ENCODE peak calls at places on chromosomes 12 and 14, in four cellular contexts. One of them, this sample, is unnamed.
A peak's percentile ranks its signal among the peaks of the same experiment; 100 is the strongest.

GRCh38 chr12:10753066-10753465 is 29.9 kb upstream of the YBX3 start:
- DNase-seq in caudate nucleus: no peak
- DNase-seq in D341Med: no peak
- DNase-seq in Peyer's patch: no peak
- DNase-seq in this sample: no peak

GRCh38 chr12:115481141-115481540 is 796.4 kb downstream of the MED13L start:
- DNase-seq in caudate nucleus: no peak
- DNase-seq in D341Med: no peak
- DNase-seq in Peyer's patch: no peak
- DNase-seq in this sample: no peak

GRCh38 chr12:53068811-53069585 is 10.2 kb downstream of the SPRYD3 start:
- DNase-seq in caudate nucleus: no peak
- DNase-seq in D341Med: no peak
- DNase-seq in Peyer's patch: peak; percentile 36
- DNase-seq in this sample: no peak

GRCh38 chr14:67996235-67996634 is 176.7 kb downstream of the RAD51B start:
- DNase-seq in caudate nucleus: no peak
- DNase-seq in D341Med: no peak
- DNase-seq in Peyer's patch: no peak
- DNase-seq in this sample: no peak

GRCh38 chr12:116141833-116142162 is 135.7 kb downstream of the MED13L start:
- DNase-seq in caudate nucleus: no peak
- DNase-seq in D341Med: no peak
- DNase-seq in Peyer's patch: no peak
- DNase-seq in this sample: no peak

GRCh38 chr12:112686373-112686772 is 105.2 kb upstream of the RPH3A start:
- DNase-seq in caudate nucleus: no peak
- DNase-seq in D341Med: no peak
- DNase-seq in Peyer's patch: no peak
- DNase-seq in this sample: no peak

GRCh38 chr12:131983026-131983425 is 33.3 kb downstream of the EP400 start:
- DNase-seq in caudate nucleus: no peak
- DNase-seq in D341Med: no peak
- DNase-seq in Peyer's patch: peak; percentile 29
- DNase-seq in this sample: no peak

GRCh38 chr12:11718768-11719253 is 69.3 kb downstream of the ETV6 start:
- DNase-seq in caudate nucleus: no peak
- DNase-seq in D341Med: no peak
- DNase-seq in Peyer's patch: no peak
- DNase-seq in this sample: no peak

GRCh38 chr12:52125499-52125900 is 46.0 kb downstream of the SMIM41 start:
- DNase-seq in caudate nucleus: no peak
- DNase-seq in D341Med: peak; percentile 35
- DNase-seq in Peyer's patch: no peak
- DNase-seq in this sample: no peak

GRCh38 chr12:56158926-56159461 is 835 bp downstream of the MYL6 start:
- DNase-seq in caudate nucleus: no peak
- DNase-seq in D341Med: peak; percentile 58
- DNase-seq in Peyer's patch: peak; percentile 89
- DNase-seq in this sample: peak; percentile 71

GRCh38 chr14:52455291-52456088 is 96.8 kb downstream of the TXNDC16 start:
- DNase-seq in caudate nucleus: no peak
- DNase-seq in D341Med: no peak
- DNase-seq in Peyer's patch: no peak
- DNase-seq in this sample: no peak

GRCh38 chr14:71555654-71556559 is 376.3 kb upstream of the RGS6 start:
- DNase-seq in caudate nucleus: no peak
- DNase-seq in D341Med: no peak
- DNase-seq in Peyer's patch: peak; percentile 52
- DNase-seq in this sample: no peak

GRCh38 chr12:25352078-25352918 is 101.6 kb upstream of the KRAS start:
- DNase-seq in caudate nucleus: no peak
- DNase-seq in D341Med: no peak
- DNase-seq in Peyer's patch: no peak
- DNase-seq in this sample: peak; percentile 47

GRCh38 chr14:23080474-23080873 is 14.5 kb downstream of the ACIN1 start:
- DNase-seq in caudate nucleus: no peak
- DNase-seq in D341Med: no peak
- DNase-seq in Peyer's patch: no peak
- DNase-seq in this sample: no peak

GRCh38 chr12:54352891-54353874 is 11.1 kb downstream of the GPR84 start:
- DNase-seq in caudate nucleus: peak; percentile 29
- DNase-seq in D341Med: no peak
- DNase-seq in Peyer's patch: no peak
- DNase-seq in this sample: peak; percentile 79

GRCh38 chr12:95487024-95487423 is 13.1 kb downstream of the METAP2 start:
- DNase-seq in caudate nucleus: no peak
- DNase-seq in D341Med: no peak
- DNase-seq in Peyer's patch: no peak
- DNase-seq in this sample: no peak

GRCh38 chr14:99907761-99908652 is 114.8 kb downstream of the EML1 start:
- DNase-seq in caudate nucleus: no peak
- DNase-seq in D341Med: peak; percentile 59
- DNase-seq in Peyer's patch: no peak
- DNase-seq in this sample: no peak

GRCh38 chr12:115599251-115599811 is 678.2 kb downstream of the MED13L start:
- DNase-seq in caudate nucleus: no peak
- DNase-seq in D341Med: no peak
- DNase-seq in Peyer's patch: no peak
- DNase-seq in this sample: no peak

GRCh38 chr12:62434504-62435336 is 31.9 kb upstream of the MON2 start:
- DNase-seq in caudate nucleus: no peak
- DNase-seq in D341Med: no peak
- DNase-seq in Peyer's patch: no peak
- DNase-seq in this sample: no peak

GRCh38 chr14:53605562-53605961 is 351.1 kb downstream of the BMP4 start:
- DNase-seq in caudate nucleus: no peak
- DNase-seq in D341Med: no peak
- DNase-seq in Peyer's patch: no peak
- DNase-seq in this sample: no peak

GRCh38 chr14:64721391-64721791 is 17.2 kb downstream of the PLEKHG3 start:
- DNase-seq in caudate nucleus: no peak
- DNase-seq in D341Med: no peak
- DNase-seq in Peyer's patch: peak; percentile 55
- DNase-seq in this sample: peak; percentile 72

GRCh38 chr14:32980887-32981501 is 42.3 kb downstream of the NPAS3 start:
- DNase-seq in caudate nucleus: no peak
- DNase-seq in D341Med: no peak
- DNase-seq in Peyer's patch: no peak
- DNase-seq in this sample: no peak

GRCh38 chr12:33486058-33486457 is 46.4 kb upstream of the SYT10 start:
- DNase-seq in caudate nucleus: no peak
- DNase-seq in D341Med: no peak
- DNase-seq in Peyer's patch: no peak
- DNase-seq in this sample: no peak

GRCh38 chr14:85538636-85539035 is 8.7 kb downstream of the FLRT2 start:
- DNase-seq in caudate nucleus: no peak
- DNase-seq in D341Med: no peak
- DNase-seq in Peyer's patch: no peak
- DNase-seq in this sample: no peak

GRCh38 chr12:113482334-113482733 is 10.7 kb upstream of the LHX5 start:
- DNase-seq in caudate nucleus: no peak
- DNase-seq in D341Med: no peak
- DNase-seq in Peyer's patch: no peak
- DNase-seq in this sample: no peak

GRCh38 chr12:118126119-118126757 is 9.7 kb upstream of the PEBP1 start:
- DNase-seq in caudate nucleus: no peak
- DNase-seq in D341Med: no peak
- DNase-seq in Peyer's patch: peak; percentile 60
- DNase-seq in this sample: peak; percentile 94

GRCh38 chr14:85444685-85445084 is 85.3 kb upstream of the FLRT2 start:
- DNase-seq in caudate nucleus: no peak
- DNase-seq in D341Med: peak; percentile 17
- DNase-seq in Peyer's patch: no peak
- DNase-seq in this sample: no peak

GRCh38 chr14:59208224-59208814 is 19.9 kb downstream of the DAAM1 start:
- DNase-seq in caudate nucleus: no peak
- DNase-seq in D341Med: no peak
- DNase-seq in Peyer's patch: no peak
- DNase-seq in this sample: no peak

GRCh38 chr12:43847427-43847826 is 11.5 kb downstream of the TMEM117 start:
- DNase-seq in caudate nucleus: no peak
- DNase-seq in D341Med: no peak
- DNase-seq in Peyer's patch: no peak
- DNase-seq in this sample: no peak

GRCh38 chr14:92511472-92512247 is 1.9 kb upstream of the RIN3 start:
- DNase-seq in caudate nucleus: no peak
- DNase-seq in D341Med: no peak
- DNase-seq in Peyer's patch: peak; percentile 66
- DNase-seq in this sample: no peak

GRCh38 chr12:68335462-68335861 is 3.3 kb upstream of the MDM1 start:
- DNase-seq in caudate nucleus: no peak
- DNase-seq in D341Med: no peak
- DNase-seq in Peyer's patch: no peak
- DNase-seq in this sample: no peak

GRCh38 chr12:113133036-113133435 is 2.5 kb downstream of the RASAL1 start:
- DNase-seq in caudate nucleus: no peak
- DNase-seq in D341Med: no peak
- DNase-seq in Peyer's patch: no peak
- DNase-seq in this sample: no peak

GRCh38 chr14:33475623-33476022 is 475.3 kb downstream of the EGLN3 start:
- DNase-seq in caudate nucleus: peak; percentile 33
- DNase-seq in D341Med: peak; percentile 65
- DNase-seq in Peyer's patch: peak; percentile 56
- DNase-seq in this sample: no peak

GRCh38 chr12:94677778-94678177 is 27.4 kb upstream of the TMCC3 start:
- DNase-seq in caudate nucleus: no peak
- DNase-seq in D341Med: no peak
- DNase-seq in Peyer's patch: no peak
- DNase-seq in this sample: no peak